ENCODE peak calls at places on chromosomes 12 and 14, in ten cellular contexts. U is dorsolateral prefrontal cortex; T is lung; N is activated CD8-positive, alpha-beta T cell treated with anti-CD3 and anti-CD28 coated beads for 36 hours; X is fibroblast of lung; V is left lung; H is progenitor cell of endocrine pancreas; Q is HCT116; W is keratinocyte; Y is HFFc6. I is an unnamed sample.

GRCh38 chr14:106556665-106557289 is 1030.4 kb downstream of the TMEM121 start:
- DNase-seq in U (no peak), T (peak; percentile 62), N (peak; percentile 88), X (no peak), V (peak; percentile 90), H (no peak), Q (no peak), W (no peak), Y (no peak), I (no peak)

GRCh38 chr14:59761851-59762250 is 108.7 kb downstream of the RTN1 start:
- DNase-seq in U (no peak), T (no peak), N (no peak), X (no peak), V (no peak), H (no peak), Q (no peak), W (no peak), Y (no peak), I (no peak)

GRCh38 chr14:93269341-93270068 is 62.4 kb downstream of the UBR7 start:
- DNase-seq in U (peak; percentile 62), T (no peak), N (no peak), X (peak; percentile 72), V (no peak), H (no peak), Q (no peak), W (peak; percentile 4), Y (peak; percentile 79), I (peak; percentile 17)

GRCh38 chr14:101070540-101071492 is 167.3 kb upstream of the RTL1 start:
- DNase-seq in U (peak; percentile 41), T (no peak), N (no peak), X (no peak), V (no peak), H (peak; percentile 5), Q (no peak), W (no peak), Y (no peak), I (no peak)

GRCh38 chr12:130439250-130439649 is 101.6 kb downstream of the PIWIL1 start:
- DNase-seq in U (no peak), T (no peak), N (no peak), X (no peak), V (no peak), H (no peak), Q (no peak), W (no peak), Y (no peak), I (no peak)

GRCh38 chr14:32494566-32495434 is 165.7 kb downstream of the AKAP6 start:
- DNase-seq in U (no peak), T (no peak), N (no peak), X (no peak), V (no peak), H (no peak), Q (no peak), W (no peak), Y (peak; percentile 83), I (no peak)

GRCh38 chr12:96140110-96140509 is 54.1 kb upstream of the ELK3 start:
- DNase-seq in U (no peak), T (no peak), N (no peak), X (no peak), V (no peak), H (no peak), Q (no peak), W (no peak), Y (peak; percentile 77), I (peak; percentile 47)

GRCh38 chr14:50399251-50400032 is 2.8 kb upstream of the CDKL1 start:
- DNase-seq in U (no peak), T (no peak), N (no peak), X (peak; percentile 63), V (no peak), H (no peak), Q (peak; percentile 4), W (no peak), Y (peak; percentile 46), I (no peak)

GRCh38 chr12:45973526-45973925 is 16.8 kb downstream of the SCAF11 start:
- DNase-seq in U (no peak), T (no peak), N (no peak), X (no peak), V (no peak), H (no peak), Q (no peak), W (no peak), Y (peak; percentile 42), I (no peak)

GRCh38 chr14:65069874-65070709 is 32.2 kb downstream of the MAX start:
- DNase-seq in U (no peak), T (peak; percentile 33), N (no peak), X (no peak), V (peak; percentile 78), H (no peak), Q (no peak), W (no peak), Y (no peak), I (no peak)

GRCh38 chr14:65981192-65981843 is 504.9 kb upstream of the CCDC196 start:
- DNase-seq in U (no peak), T (no peak), N (no peak), X (no peak), V (no peak), H (no peak), Q (no peak), W (no peak), Y (no peak), I (no peak)

GRCh38 chr12:2895511-2895910 is 4.8 kb downstream of the TULP3 start:
- DNase-seq in U (no peak), T (no peak), N (no peak), X (no peak), V (no peak), H (no peak), Q (no peak), W (no peak), Y (no peak), I (no peak)

GRCh38 chr14:34324363-34324795 is 137.7 kb downstream of the SPTSSA start:
- DNase-seq in U (no peak), T (no peak), N (peak; percentile 16), X (peak; percentile 58), V (no peak), H (peak; percentile 14), Q (peak; percentile 27), W (no peak), Y (no peak), I (no peak)

DNA sequence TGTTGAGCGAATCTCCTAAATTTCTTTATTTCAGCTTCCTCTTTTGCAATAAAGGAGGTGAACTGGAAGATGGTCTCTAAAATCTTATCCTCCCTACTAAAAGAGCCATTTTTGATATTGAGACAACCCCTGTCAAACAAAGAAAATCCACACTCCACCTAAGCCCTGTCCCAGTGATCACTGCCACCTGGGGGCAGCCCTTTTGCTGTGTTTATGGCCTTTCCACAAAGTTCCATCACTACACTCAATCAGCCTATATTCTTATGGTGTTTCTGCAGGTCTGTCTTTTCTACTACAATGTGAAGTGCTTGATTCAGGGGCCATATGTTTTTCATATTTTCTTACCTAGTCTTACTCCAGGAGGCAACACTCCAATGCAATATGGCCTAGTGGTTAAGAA is 163.7 kb downstream of the BMP4 start:
- DNase-seq in U (no peak), T (no peak), N (no peak), X (no peak), V (no peak), H (no peak), Q (no peak), W (no peak), Y (no peak), I (no peak)
- TF ChIP-seq CTCF in U (no peak), T (no peak), N (no peak), X (no peak), V (no peak), H (no peak), Q (peak; percentile 43), W (no peak), Y (peak; percentile 18), I (no peak)

GRCh38 chr14:43894534-43894933 is 612.5 kb downstream of the FSCB start:
- DNase-seq in U (no peak), T (no peak), N (no peak), X (peak; percentile 12), V (no peak), H (no peak), Q (peak; percentile 7), W (no peak), Y (no peak), I (no peak)
- TF ChIP-seq CTCF in U (peak; percentile 14), T (no peak), N (peak; percentile 58), X (peak; percentile 41), V (peak; percentile 39), H (peak; percentile 50), Q (peak; percentile 70), W (peak; percentile 26), Y (peak; percentile 71), I (no peak)

GRCh38 chr12:68871899-68872298 is 61.1 kb downstream of the CPM start:
- DNase-seq in U (no peak), T (no peak), N (peak; percentile 41), X (no peak), V (no peak), H (no peak), Q (peak; percentile 19), W (no peak), Y (no peak), I (no peak)
- TF ChIP-seq CTCF in U (no peak), T (no peak), N (peak; percentile 31), X (peak; percentile 27), V (no peak), H (peak; percentile 41), Q (peak; percentile 58), W (peak; percentile 37), Y (peak; percentile 60), I (peak; percentile 38)

GRCh38 chr14:72644758-72645489 is 249.0 kb downstream of the DPF3 start:
- DNase-seq in U (no peak), T (no peak), N (no peak), X (no peak), V (no peak), H (no peak), Q (peak; percentile 22), W (no peak), Y (no peak), I (no peak)

GRCh38 chr14:72641086-72641485 is 252.8 kb downstream of the DPF3 start:
- DNase-seq in U (no peak), T (peak; percentile 11), N (no peak), X (no peak), V (no peak), H (no peak), Q (no peak), W (no peak), Y (no peak), I (no peak)

GRCh38 chr14:72644038-72644437 is 249.9 kb downstream of the DPF3 start:
- DNase-seq in U (peak; percentile 74), T (no peak), N (no peak), X (no peak), V (no peak), H (no peak), Q (no peak), W (no peak), Y (no peak), I (no peak)

GRCh38 chr14:72645706-72646105 is 248.2 kb downstream of the DPF3 start:
- DNase-seq in U (no peak), T (no peak), N (no peak), X (no peak), V (no peak), H (no peak), Q (no peak), W (no peak), Y (no peak), I (no peak)

DNA sequence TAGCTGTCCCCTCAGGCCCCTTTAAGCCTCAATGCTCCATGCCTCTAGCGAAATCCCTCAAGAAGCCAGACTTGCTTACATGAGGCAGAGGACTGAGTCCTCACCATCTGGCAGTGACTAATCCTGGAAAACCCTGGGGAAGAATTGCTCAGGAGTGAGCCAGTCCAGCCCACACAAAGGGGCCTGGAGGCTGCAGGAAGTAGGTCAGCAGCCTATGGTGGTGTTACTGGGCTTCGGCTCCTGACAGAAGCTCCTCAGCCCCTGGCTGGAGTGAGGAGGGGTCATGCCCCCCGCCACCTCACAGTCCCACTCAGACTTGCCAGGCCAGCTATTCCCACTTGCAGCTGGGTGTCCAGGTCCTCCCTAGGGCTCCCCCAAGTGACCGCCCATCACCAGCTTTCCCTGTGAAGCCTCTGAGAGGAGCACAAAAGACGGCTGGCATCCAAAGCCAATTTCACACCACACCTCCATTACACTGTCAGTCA is 250.5 kb downstream of the DPF3 start:
- DNase-seq in U (peak; percentile 72), T (no peak), N (no peak), X (peak; percentile 96), V (no peak), H (no peak), Q (no peak), W (peak; percentile 76), Y (peak; percentile 95), I (peak; percentile 95)
- TF ChIP-seq CTCF in U (no peak), T (no peak), N (no peak), X (no peak), V (no peak), H (no peak), Q (no peak), W (no peak), Y (peak; percentile 37), I (no peak)